ENCODE peak calls at places on chromosomes 2 and 18, in four cellular contexts. T, S, H and G are unnamed samples.

GRCh38 chr2:33021542-33022259 is 74.9 kb downstream of the LTBP1 start:
- DNase-seq in T (no peak), S (no peak), H (no peak), G (peak; percentile 9)

GRCh38 chr2:241011751-241012510 is 13.5 kb downstream of the SNED1 start:
- DNase-seq in T (no peak), S (no peak), H (no peak), G (no peak)

GRCh38 chr2:182814804-182815203 is 51.6 kb downstream of the FRZB start:
- DNase-seq in T (no peak), S (no peak), H (no peak), G (no peak)

GRCh38 chr2:175914846-175915245 is 87.2 kb downstream of the LNPK start:
- DNase-seq in T (no peak), S (no peak), H (no peak), G (no peak)

GRCh38 chr18:36187826-36188721 is 777 bp downstream of the MOCOS start:
- DNase-seq in T (peak; percentile 85), S (no peak), H (no peak), G (peak; percentile 53)

GRCh38 chr2:62570861-62571698 is 65.1 kb upstream of the TMEM17 start:
- DNase-seq in T (peak; percentile 74), S (no peak), H (no peak), G (peak; percentile 44)

GRCh38 chr2:8600456-8600855 is 81.4 kb upstream of the ID2 start:
- DNase-seq in T (peak; percentile 44), S (no peak), H (no peak), G (no peak)

GRCh38 chr18:60493066-60493465 is 120.5 kb upstream of the MC4R start:
- DNase-seq in T (no peak), S (no peak), H (no peak), G (no peak)

GRCh38 chr2:229154381-229154780 is 116.7 kb downstream of the PID1 start:
- DNase-seq in T (no peak), S (no peak), H (no peak), G (no peak)

GRCh38 chr2:218631837-218632236 is 24.1 kb downstream of the PLCD4 start:
- DNase-seq in T (no peak), S (no peak), H (no peak), G (peak; percentile 85)

GRCh38 chr2:187397870-187398269 is 50.2 kb downstream of the CALCRL start:
- DNase-seq in T (no peak), S (no peak), H (no peak), G (no peak)

GRCh38 chr2:25582079-25582830 is 91.1 kb downstream of the DTNB start:
- DNase-seq in T (no peak), S (no peak), H (peak; percentile 28), G (no peak)

GRCh38 chr2:47162780-47163179 is 7.7 kb upstream of the STPG4 start:
- DNase-seq in T (no peak), S (no peak), H (no peak), G (no peak)

GRCh38 chr2:72951303-72952095 is 34.2 kb downstream of the EMX1 start:
- DNase-seq in T (no peak), S (no peak), H (no peak), G (no peak)

GRCh38 chr2:98518106-98518505 is 73.4 kb downstream of the INPP4A start:
- DNase-seq in T (no peak), S (peak; percentile 20), H (no peak), G (peak; percentile 24)

GRCh38 chr2:159684796-159685195 is 27.5 kb upstream of the MARCHF7 start:
- DNase-seq in T (no peak), S (no peak), H (no peak), G (peak; percentile 82)

GRCh38 chr2:21754164-21754788 is 630.5 kb downstream of the TDRD15 start:
- DNase-seq in T (no peak), S (no peak), H (no peak), G (no peak)

GRCh38 chr2:46885376-46885775 is 30.2 kb downstream of the MCFD2 start:
- DNase-seq in T (no peak), S (no peak), H (no peak), G (no peak)

GRCh38 chr2:128722469-128722868 is 403.8 kb upstream of the HS6ST1 start:
- DNase-seq in T (no peak), S (no peak), H (no peak), G (no peak)

GRCh38 chr2:200455958-200456421 is 53.9 kb downstream of the KCTD18 start:
- DNase-seq in T (no peak), S (no peak), H (no peak), G (no peak)

GRCh38 chr2:211181626-211182025 is 625.2 kb downstream of the CPS1 start:
- DNase-seq in T (peak; percentile 42), S (no peak), H (no peak), G (no peak)

GRCh38 chr2:70906022-70906421 is 29.7 kb upstream of the ATP6V1B1 start:
- DNase-seq in T (no peak), S (no peak), H (no peak), G (no peak)

GRCh38 chr2:26344581-26345283 is 1.2 kb upstream of the SELENOI start:
- DNase-seq in T (no peak), S (no peak), H (no peak), G (peak; percentile 84)

GRCh38 chr2:21001225-21001946 is 42.5 kb downstream of the APOB start:
- DNase-seq in T (no peak), S (no peak), H (no peak), G (no peak)

GRCh38 chr2:25310965-25311865 is 30.5 kb downstream of the DNMT3A start:
- DNase-seq in T (peak; percentile 88), S (no peak), H (no peak), G (peak; percentile 68)

GRCh38 chr18:34697891-34698290 is 12.2 kb upstream of the DTNA start:
- DNase-seq in T (no peak), S (no peak), H (no peak), G (peak; percentile 97)

GRCh38 chr18:45806226-45806625 is 19.2 kb upstream of the SIGLEC15 start:
- DNase-seq in T (no peak), S (no peak), H (no peak), G (peak; percentile 74)

GRCh38 chr2:64837116-64837704 is 152.0 kb upstream of the SLC1A4 start:
- DNase-seq in T (no peak), S (no peak), H (no peak), G (peak; percentile 92)

GRCh38 chr18:46859855-46860254 is 57.5 kb downstream of the PIAS2 start:
- DNase-seq in T (no peak), S (no peak), H (no peak), G (no peak)

GRCh38 chr2:30148850-30149249 is 2.0 kb downstream of the YPEL5 start:
- DNase-seq in T (no peak), S (no peak), H (no peak), G (no peak)
- H3K4me3 ChIP-seq in T (peak overlapping the region; percentile 91), S (no peak overlapping the region), H (no peak overlapping the region), G (no peak overlapping the region)

DNA sequence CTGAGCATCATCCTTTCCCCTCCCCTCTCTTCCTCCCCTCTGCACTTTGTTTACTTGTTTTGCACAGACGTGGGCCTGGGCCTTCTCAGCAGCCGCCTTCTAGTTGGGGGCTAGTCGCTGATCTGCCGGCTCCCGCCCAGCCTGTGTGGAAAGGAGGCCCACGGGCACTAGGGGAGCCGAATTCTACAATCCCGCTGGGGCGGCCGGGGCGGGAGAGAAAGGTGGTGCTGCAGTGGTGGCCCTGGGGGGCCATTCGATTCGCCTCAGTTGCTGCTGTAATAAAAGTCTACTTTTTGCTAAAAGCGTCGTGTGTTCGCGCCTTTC is 261 bp upstream of the KRTCAP3 start:
- DNase-seq in T (no peak), S (no peak), H (no peak), G (no peak)
- TF ChIP-seq CTCF in T (no peak), S (no peak), H (no peak), G (peak; percentile 31)

GRCh38 chr2:118855451-118856279 is 8.2 kb upstream of the EN1 start:
- DNase-seq in T (peak; percentile 81), S (peak; percentile 70), H (peak; percentile 77), G (peak; percentile 70)
- H3K4me3 ChIP-seq in T (peak overlapping the region; percentile 41), S (peak overlapping the region; percentile 53), H (peak overlapping the region; percentile 4), G (no peak overlapping the region)

DNA sequence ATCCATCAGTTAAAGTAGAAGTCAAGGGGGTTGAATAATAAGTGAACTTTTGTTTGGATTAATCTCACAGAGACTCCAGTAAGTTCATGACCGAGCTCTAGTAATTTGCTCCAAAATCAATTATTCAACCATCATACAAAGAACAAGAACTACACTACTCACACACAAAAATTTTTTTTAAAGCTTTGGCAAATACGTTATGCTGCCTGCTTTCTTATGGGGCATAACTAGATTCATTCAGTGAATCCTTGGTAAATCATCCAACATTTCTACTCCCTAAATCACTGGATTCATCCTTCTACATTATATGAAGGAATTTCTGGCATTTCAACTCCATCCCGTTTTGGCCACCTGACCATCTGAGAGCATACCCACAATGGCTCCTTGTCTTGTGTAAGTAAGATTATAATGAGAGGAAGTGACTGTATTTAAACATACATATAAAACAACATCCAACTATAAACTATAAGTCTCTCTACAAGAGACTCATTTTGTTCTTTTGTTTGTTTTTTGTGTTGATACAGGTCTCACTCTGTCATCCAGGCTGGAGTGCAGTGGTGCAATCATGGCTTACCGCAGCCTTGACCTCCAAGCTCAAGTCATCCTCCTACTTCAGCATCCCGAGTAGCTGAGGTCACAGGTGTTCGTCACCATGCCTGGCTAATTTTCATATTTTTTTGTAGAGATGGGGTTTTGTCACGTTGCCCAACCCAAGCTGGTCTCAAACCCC is 144.2 kb upstream of the LRRTM4 start:
- DNase-seq in T (no peak), S (no peak), H (no peak), G (no peak)
- TF ChIP-seq CTCF in T (no peak), S (no peak), H (no peak), G (no peak)

GRCh38 chr2:39468574-39469331 is 31.7 kb upstream of the MAP4K3 start:
- DNase-seq in T (no peak), S (no peak), H (no peak), G (no peak)

GRCh38 chr2:39470580-39470979 is 33.5 kb upstream of the MAP4K3 start:
- DNase-seq in T (no peak), S (no peak), H (no peak), G (no peak)

GRCh38 chr2:39464867-39465266 is 27.8 kb upstream of the MAP4K3 start:
- DNase-seq in T (no peak), S (no peak), H (no peak), G (no peak)

GRCh38 chr2:39466311-39466710 is 29.2 kb upstream of the MAP4K3 start:
- DNase-seq in T (no peak), S (no peak), H (no peak), G (no peak)

DNA sequence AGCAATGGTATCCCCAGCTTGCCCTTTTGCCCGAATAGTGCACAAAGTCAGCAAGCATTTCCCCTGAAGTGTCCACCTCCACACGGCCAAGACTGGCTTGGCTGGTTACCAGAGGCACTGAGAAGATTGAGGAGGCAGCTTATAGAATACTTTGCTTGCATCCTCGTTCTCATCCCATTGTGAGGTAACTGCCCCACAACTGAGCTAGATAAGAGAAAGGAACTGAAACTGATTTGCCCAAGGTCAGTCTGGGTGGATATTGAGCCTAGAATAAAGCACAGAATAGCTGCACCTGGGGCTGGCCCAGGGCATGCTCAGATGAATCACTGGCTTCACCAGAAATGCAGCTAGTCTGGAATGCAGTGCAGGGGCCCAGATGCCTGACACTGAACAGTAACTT is 32.7 kb upstream of the MAP4K3 start:
- DNase-seq in T (no peak), S (no peak), H (no peak), G (peak; percentile 74)
- H3K4me3 ChIP-seq in T (no peak overlapping the region), S (no peak overlapping the region), H (no peak overlapping the region), G (no peak overlapping the region)

GRCh38 chr18:25446972-25447371 is 95.0 kb upstream of the ZNF521 start:
- DNase-seq in T (no peak), S (no peak), H (no peak), G (no peak)
- TF ChIP-seq CTCF in T (no peak), S (no peak), H (no peak), G (no peak)